ENCODE peak calls at places on chromosomes 11 and 22, in ten cellular contexts. D is GM23248, H is right cardiac atrium, U is uterus, Q is tibial artery, B is upper lobe of right lung, T is pancreas, G is Peyer's patch, C is HCT116, P is body of pancreas. V is an unnamed sample.

GRCh38 chr11:125680747-125681146 is at the start of gene ACRV1:
- DNase-seq in D (no peak), H (no peak), U (no peak), Q (no peak), B (no peak), T (no peak), G (no peak), C (no peak), P (no peak), V (no peak)

GRCh38 chr11:2844116-2844515 is 41.5 kb downstream of the CDKN1C start:
- DNase-seq in D (no peak), H (no peak), U (no peak), Q (no peak), B (no peak), T (no peak), G (no peak), C (peak; percentile 8), P (no peak), V (no peak)

GRCh38 chr11:77658213-77659013 is 20.8 kb upstream of the CLNS1A start:
- DNase-seq in D (peak; percentile 55), H (no peak), U (no peak), Q (no peak), B (no peak), T (no peak), G (no peak), C (no peak), P (no peak), V (no peak)

GRCh38 chr11:128052912-128053641 is 534.3 kb downstream of the ETS1 start:
- DNase-seq in D (peak; percentile 89), H (no peak), U (no peak), Q (no peak), B (no peak), T (no peak), G (no peak), C (no peak), P (no peak), V (no peak)

GRCh38 chr11:5489571-5490357 is 1.3 kb downstream of the OR52D1 start:
- DNase-seq in D (no peak), H (no peak), U (no peak), Q (no peak), B (no peak), T (no peak), G (no peak), C (no peak), P (no peak), V (no peak)

GRCh38 chr11:33701831-33702230 is 1.2 kb upstream of the C11orf91 start:
- DNase-seq in D (peak; percentile 93), H (no peak), U (no peak), Q (no peak), B (no peak), T (no peak), G (no peak), C (no peak), P (no peak), V (no peak)

GRCh38 chr11:118910309-118911112 is 15.2 kb downstream of the BCL9L start:
- DNase-seq in D (peak; percentile 98), H (peak; percentile 91), U (peak; percentile 82), Q (peak; percentile 71), B (peak; percentile 91), T (peak; percentile 68), G (peak; percentile 71), C (no peak), P (peak; percentile 61), V (peak; percentile 90)

GRCh38 chr11:67373916-67374570 is 645 bp upstream of the CLCF1 start:
- DNase-seq in D (peak; percentile 99), H (peak; percentile 86), U (peak; percentile 83), Q (peak; percentile 90), B (peak; percentile 93), T (peak; percentile 89), G (peak; percentile 89), C (peak; percentile 93), P (peak; percentile 86), V (peak; percentile 87)

DNA sequence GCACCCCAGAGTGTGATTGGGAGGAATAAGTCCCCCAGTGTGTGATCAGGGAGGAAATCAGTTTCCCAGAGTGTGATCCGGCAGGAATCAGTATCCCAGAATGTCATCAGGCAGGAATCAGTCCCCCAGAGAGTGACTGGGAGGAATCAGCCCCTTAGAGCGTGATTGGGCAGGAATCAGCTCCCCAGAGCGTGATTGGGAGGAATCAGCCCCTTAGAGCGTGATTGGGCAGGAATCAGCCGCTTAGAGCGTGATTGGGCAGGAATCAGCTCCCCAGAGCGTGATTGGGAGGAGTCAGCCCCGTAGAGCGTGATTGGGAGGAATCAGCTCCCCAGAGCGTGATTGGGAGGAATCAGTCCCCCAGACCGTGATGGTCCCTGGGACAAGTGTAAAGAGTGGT is 81.1 kb upstream of the EIF3D start:
- DNase-seq in D (no peak), H (no peak), U (no peak), Q (no peak), B (no peak), T (no peak), G (no peak), C (no peak), P (no peak), V (no peak)
- H3K27me3 ChIP-seq in D (peaks cover 72% of the 10 kb centered on the region), H (no peaks in the 10 kb centered on the region), U (no peaks in the 10 kb centered on the region), Q (no peaks in the 10 kb centered on the region), B (peaks cover 60% of the 10 kb centered on the region), T (no peaks in the 10 kb centered on the region), G (no peaks in the 10 kb centered on the region), C (peaks cover 70% of the 10 kb centered on the region), P (no peaks in the 10 kb centered on the region), V (peaks cover 43% of the 10 kb centered on the region)

GRCh38 chr22:20422965-20423635 is 14.5 kb downstream of the SCARF2 start:
- DNase-seq in D (peak; percentile 73), H (peak; percentile 80), U (no peak), Q (peak; percentile 63), B (peak; percentile 64), T (peak; percentile 68), G (no peak), C (no peak), P (peak; percentile 65), V (peak; percentile 47)

GRCh38 chr22:20425821-20426615 is 11.6 kb downstream of the SCARF2 start:
- DNase-seq in D (no peak), H (no peak), U (no peak), Q (no peak), B (no peak), T (no peak), G (no peak), C (no peak), P (no peak), V (no peak)

GRCh38 chr22:20423636-20424511 is 13.8 kb downstream of the SCARF2 start:
- DNase-seq in D (no peak), H (peak; percentile 75), U (no peak), Q (no peak), B (peak; percentile 60), T (no peak), G (no peak), C (no peak), P (no peak), V (peak; percentile 47)

GRCh38 chr22:20424553-20424936 is 13.1 kb downstream of the SCARF2 start:
- DNase-seq in D (no peak), H (no peak), U (no peak), Q (no peak), B (no peak), T (no peak), G (no peak), C (no peak), P (no peak), V (no peak)

DNA sequence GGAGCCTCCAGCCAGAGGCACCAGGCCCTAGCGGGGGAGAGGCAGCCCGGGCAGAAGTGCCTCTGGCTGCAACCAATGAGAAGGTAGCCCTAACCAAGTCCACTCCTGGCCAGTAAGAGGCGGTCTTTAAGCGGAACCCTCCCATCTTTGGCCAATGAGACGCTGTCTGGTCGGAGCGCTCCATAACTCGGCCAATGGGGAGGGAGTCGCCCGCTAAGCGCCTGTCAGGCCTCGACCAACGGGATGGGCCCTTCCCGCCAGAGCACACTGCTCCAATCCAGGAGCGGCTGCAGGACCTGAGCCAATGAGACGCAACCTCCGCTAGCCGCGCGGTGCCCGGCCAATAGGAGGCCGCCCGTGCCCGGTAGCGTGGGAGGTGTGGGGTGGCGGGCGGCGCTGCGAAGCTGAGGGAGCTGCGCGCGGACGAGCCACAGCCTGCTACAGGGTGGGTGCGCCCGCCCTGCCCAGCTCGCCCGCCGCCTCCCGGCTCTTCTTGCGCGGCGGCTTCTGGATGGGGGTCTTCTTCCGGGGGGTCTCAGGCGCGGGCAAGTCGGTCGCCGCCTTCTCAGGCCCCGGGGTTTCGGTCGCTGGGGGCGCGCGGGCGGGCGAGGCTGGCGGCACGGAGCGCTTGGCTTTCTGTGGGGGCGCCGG is 12.6 kb downstream of the SCARF2 start:
- DNase-seq in D (no peak), H (peak; percentile 82), U (peak; percentile 53), Q (no peak), B (peak; percentile 62), T (no peak), G (no peak), C (no peak), P (no peak), V (peak; percentile 51)
- H3K4me3 ChIP-seq in D (no peak overlapping the region), H (peak overlapping the region; percentile 7), U (no peak overlapping the region), Q (no peak overlapping the region), B (no peak overlapping the region), T (peak overlapping the region; percentile 31), G (peak overlapping the region; percentile 14), C (no peak overlapping the region), P (no peak overlapping the region), V (no peak overlapping the region)

DNA sequence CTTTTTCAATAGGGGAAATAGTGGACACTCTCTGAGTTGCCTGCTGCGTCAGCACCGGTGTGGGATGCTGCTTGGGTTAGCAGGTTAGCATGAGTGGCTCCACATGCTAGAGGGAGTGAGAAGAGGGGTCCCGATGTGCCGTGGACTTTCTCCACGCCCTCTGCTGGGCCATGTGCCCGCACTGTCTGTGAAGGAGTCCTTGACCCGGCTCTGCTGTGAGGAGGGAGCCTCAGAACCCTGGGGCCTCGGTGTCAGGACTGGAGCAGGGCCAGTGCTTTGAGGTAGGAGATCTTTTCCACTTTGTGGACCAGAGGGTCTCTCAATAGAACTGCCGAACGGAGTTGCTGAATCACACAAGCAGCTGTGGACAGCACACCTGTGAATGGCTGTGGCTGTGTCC is 14.8 kb downstream of the CTTN start:
- DNase-seq in D (no peak), H (peak; percentile 42), U (no peak), Q (no peak), B (no peak), T (no peak), G (no peak), C (no peak), P (no peak), V (no peak)
- H3K27me3 ChIP-seq in D (no peaks in the 10 kb centered on the region), H (no peaks in the 10 kb centered on the region), U (no peaks in the 10 kb centered on the region), Q (no peaks in the 10 kb centered on the region), B (no peaks in the 10 kb centered on the region), T (no peaks in the 10 kb centered on the region), G (no peaks in the 10 kb centered on the region), C (no peaks in the 10 kb centered on the region), P (no peaks in the 10 kb centered on the region), V (no peaks in the 10 kb centered on the region)

GRCh38 chr22:26516503-26516902 is 4.2 kb upstream of the TFIP11 start:
- DNase-seq in D (no peak), H (no peak), U (no peak), Q (no peak), B (no peak), T (peak; percentile 56), G (no peak), C (no peak), P (no peak), V (no peak)

GRCh38 chr22:26514419-26515161 is 2.3 kb upstream of the TFIP11 start:
- DNase-seq in D (no peak), H (no peak), U (no peak), Q (no peak), B (no peak), T (peak; percentile 50), G (no peak), C (no peak), P (no peak), V (no peak)

GRCh38 chr22:26515938-26516337 is 3.7 kb upstream of the TFIP11 start:
- DNase-seq in D (no peak), H (no peak), U (no peak), Q (no peak), B (no peak), T (no peak), G (no peak), C (no peak), P (no peak), V (no peak)

GRCh38 chr22:26512149-26512793 is at the start of gene TFIP11:
- DNase-seq in D (peak; percentile 97), H (peak; percentile 98), U (peak; percentile 93), Q (peak; percentile 94), B (peak; percentile 97), T (peak; percentile 94), G (peak; percentile 98), C (peak; percentile 87), P (peak; percentile 94), V (peak; percentile 91)

DNA sequence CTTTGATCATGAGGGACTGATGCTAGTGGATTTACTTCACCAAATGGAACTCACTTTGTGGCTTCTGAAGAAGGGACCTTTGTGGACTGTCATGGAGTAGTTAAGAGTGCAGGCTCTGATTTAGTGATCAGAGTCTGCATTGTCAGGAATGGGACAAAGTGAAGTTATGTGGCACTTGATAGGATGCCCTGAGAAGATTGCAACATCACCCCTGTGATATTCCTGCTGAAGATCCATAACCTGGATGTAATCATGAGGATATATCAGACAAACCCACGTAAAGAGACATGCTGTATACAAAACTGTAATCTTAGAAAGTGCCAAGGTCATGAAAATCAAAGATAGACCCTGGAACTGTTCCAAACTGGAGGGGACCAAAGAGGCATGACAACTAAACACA is 1.6 kb upstream of the TFIP11 start:
- DNase-seq in D (no peak), H (no peak), U (no peak), Q (no peak), B (no peak), T (no peak), G (no peak), C (no peak), P (no peak), V (no peak)
- H3K4me3 ChIP-seq in D (peak overlapping the region; percentile 96), H (no peak overlapping the region), U (no peak overlapping the region), Q (no peak overlapping the region), B (no peak overlapping the region), T (no peak overlapping the region), G (no peak overlapping the region), C (no peak overlapping the region), P (no peak overlapping the region), V (peak overlapping the region; percentile 72)